ENCODE peak calls at places on chromosomes 5 and 9, in six cellular contexts. E is spleen, V is uterus, G is ovary, T is prostate gland, Q is breast epithelium. U is an unnamed sample.

GRCh38 chr9:136100700-136101614 is 5.9 kb upstream of the NACC2 start:
- DNase-seq in E (no peak), V (no peak), G (no peak), T (no peak), Q (no peak), U (no peak)

GRCh38 chr5:169576181-169576598 is 7.4 kb upstream of the SPDL1 start:
- DNase-seq in Q (no peak), E (no peak), T (no peak), G (no peak), V (peak; percentile 55), U (no peak)

GRCh38 chr5:151574597-151574996 is 16.5 kb downstream of the FAT2 start:
- DNase-seq in V (no peak), E (no peak), T (no peak), G (no peak), Q (no peak), U (no peak)

GRCh38 chr9:14018061-14018460 is 295.9 kb downstream of the NFIB start:
- DNase-seq in T (no peak), Q (no peak), V (no peak), E (no peak), G (no peak), U (no peak)

GRCh38 chr9:37471942-37472679 is 6.9 kb upstream of the ZBTB5 start:
- DNase-seq in G (no peak), Q (no peak), V (no peak), T (peak; percentile 35), E (no peak), U (peak; percentile 33)

GRCh38 chr9:122331523-122331927 is 39.3 kb upstream of the PTGS1 start:
- DNase-seq in V (no peak), Q (no peak), T (no peak), G (no peak), E (no peak), U (no peak)

GRCh38 chr9:38062498-38063362 is 6.3 kb downstream of the SHB start:
- DNase-seq in T (no peak), V (no peak), G (no peak), Q (no peak), E (peak; percentile 30), U (no peak)

GRCh38 chr5:52693836-52694235 is 93.9 kb upstream of the ITGA1 start:
- DNase-seq in Q (no peak), G (no peak), V (no peak), T (no peak), E (no peak), U (no peak)

GRCh38 chr9:5446451-5447236 is 3.7 kb upstream of the CD274 start:
- DNase-seq in G (no peak), E (no peak), T (no peak), V (no peak), Q (no peak), U (no peak)

GRCh38 chr9:110545705-110546104 is 33.8 kb downstream of the SVEP1 start:
- DNase-seq in G (no peak), Q (no peak), E (no peak), T (no peak), V (no peak), U (no peak)

GRCh38 chr5:134252671-134253070 is 26.8 kb upstream of the PPP2CA start:
- DNase-seq in G (no peak), T (no peak), Q (no peak), V (no peak), E (no peak), U (peak; percentile 72)

GRCh38 chr5:88824892-88825781 is 57.8 kb downstream of the MEF2C start:
- DNase-seq in G (no peak), E (no peak), T (no peak), V (no peak), Q (no peak), U (no peak)

GRCh38 chr5:17024686-17025180 is 88.6 kb upstream of the MYO10 start:
- DNase-seq in E (no peak), V (no peak), G (no peak), Q (no peak), T (peak; percentile 40), U (peak; percentile 49)

GRCh38 chr5:59275537-59276276 is 617.8 kb downstream of the PDE4D start:
- DNase-seq in T (peak; percentile 70), E (no peak), V (peak; percentile 28), Q (no peak), G (peak; percentile 12), U (peak; percentile 5)

GRCh38 chr5:150116667-150117395 is 30.5 kb upstream of the CSF1R start:
- DNase-seq in T (no peak), V (peak; percentile 13), Q (peak; percentile 42), E (no peak), G (no peak), U (peak; percentile 64)

GRCh38 chr5:142542906-142543305 is 143.0 kb downstream of the FGF1 start:
- DNase-seq in G (no peak), V (no peak), Q (no peak), E (no peak), T (no peak), U (no peak)

GRCh38 chr5:151075698-151076331 is 5.0 kb downstream of the TNIP1 start:
- DNase-seq in G (no peak), T (no peak), Q (no peak), V (no peak), E (peak; percentile 68), U (no peak)

GRCh38 chr9:121473229-121473628 is 26.4 kb downstream of the GGTA1 start:
- DNase-seq in V (no peak), G (no peak), E (no peak), T (no peak), Q (no peak), U (no peak)

GRCh38 chr5:151694035-151694485 is 7.3 kb upstream of the SPARC start:
- DNase-seq in E (no peak), V (no peak), Q (no peak), G (no peak), T (no peak), U (no peak)

GRCh38 chr5:31194458-31194808 is 947 bp downstream of the CDH6 start:
- DNase-seq in E (no peak), G (no peak), T (no peak), V (no peak), Q (no peak), U (no peak)

GRCh38 chr5:40405985-40406384 is 273.7 kb upstream of the PTGER4 start:
- DNase-seq in G (no peak), T (no peak), Q (no peak), E (no peak), V (no peak), U (no peak)

DNA sequence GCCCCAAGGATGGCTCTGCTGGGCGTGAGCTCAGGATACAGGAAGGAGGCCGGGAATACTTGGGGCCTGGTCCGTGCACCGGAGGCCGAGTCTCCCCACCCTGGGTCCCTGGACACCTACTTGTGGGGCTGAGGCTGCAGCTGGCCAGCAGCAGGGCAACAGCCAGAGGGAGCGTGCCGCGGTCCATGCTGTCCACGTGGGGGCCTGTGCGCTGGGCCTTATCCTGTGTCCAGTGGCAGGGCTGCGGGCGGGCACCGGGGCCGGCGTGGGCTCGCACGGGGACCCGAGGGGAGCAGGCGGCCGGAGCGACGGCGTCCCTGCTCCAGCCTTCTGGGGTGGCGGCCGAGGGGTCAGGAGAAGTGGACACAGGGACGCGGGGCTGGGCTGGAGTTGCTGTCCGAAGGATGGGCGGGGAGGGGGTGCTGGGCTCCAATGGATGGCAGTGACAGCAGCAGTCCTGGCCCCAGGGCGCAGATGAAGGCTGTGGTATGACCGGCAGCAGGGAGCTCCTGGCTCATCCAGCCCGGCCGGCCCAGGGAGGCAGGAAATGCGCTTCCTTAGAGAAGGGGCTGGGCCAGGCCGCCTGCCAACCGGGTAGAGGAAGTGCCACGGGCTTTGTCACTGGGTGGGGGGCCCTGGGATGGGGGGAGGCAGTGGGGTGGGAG is at the start of gene ENG:
- DNase-seq in V (peak; percentile 77), E (peak; percentile 89), T (peak; percentile 31), G (peak; percentile 86), Q (peak; percentile 65), U (peak; percentile 92)
- TF ChIP-seq POLR2A in V (peak; percentile 47), E (no peak), T (no peak), G (peak; percentile 38), Q (no peak), U (peak; percentile 96)

GRCh38 chr9:69120380-69121154 is 53.5 kb upstream of the TJP2 start:
- DNase-seq in Q (peak; percentile 92), T (peak; percentile 95), E (no peak), G (peak; percentile 53), V (no peak), U (no peak)
- TF ChIP-seq POLR2A in Q (peak; percentile 25), T (peak; percentile 65), E (no peak), G (no peak), V (no peak), U (no peak)

GRCh38 chr5:14664270-14665109 is at the start of gene OTULIN:
- DNase-seq in T (peak; percentile 87), G (peak; percentile 93), E (peak; percentile 98), Q (peak; percentile 78), V (peak; percentile 90), U (peak; percentile 97)
- TF ChIP-seq POLR2A in T (peak; percentile 97), G (peak; percentile 88), E (peak; percentile 73), Q (peak; percentile 75), V (peak; percentile 95), U (peak; percentile 92)

GRCh38 chr9:113471566-113471965 is 8.0 kb downstream of the RGS3 start:
- DNase-seq in G (no peak), T (no peak), E (no peak), Q (no peak), V (no peak), U (no peak)
- TF ChIP-seq POLR2A in G (no peak), T (no peak), E (no peak), Q (no peak), V (no peak), U (no peak)

U was measured in H54.